ENCODE peak calls at places on chromosomes 5 and 9, in nine cellular contexts. R is lower leg skin, W is lower lobe of right lung, I is GM23338, K is AG04450, J is endothelial cell of umbilical vein, O is heart right ventricle, L is fibroblast of lung, C is AG04449. H is an unnamed sample.

GRCh38 chr5:150637245-150638052 is 3.0 kb upstream of the SYNPO start:
- DNase-seq in R (no peak), W (no peak), I (peak; percentile 76), K (peak; percentile 75), J (peak; percentile 92), O (no peak), L (peak; percentile 83), C (no peak), H (no peak)

GRCh38 chr5:58012801-58013315 is 447.0 kb downstream of the PLK2 start:
- DNase-seq in R (no peak), W (no peak), I (no peak), K (no peak), J (peak; percentile 0), O (no peak), L (no peak), C (no peak), H (no peak)

GRCh38 chr9:5838884-5839571 is 6.1 kb upstream of the ERMP1 start:
- DNase-seq in R (no peak), W (no peak), I (peak; percentile 58), K (no peak), J (peak; percentile 55), O (no peak), L (peak; percentile 31), C (no peak), H (no peak)

GRCh38 chr9:36603006-36603405 is 30.3 kb downstream of the MELK start:
- DNase-seq in R (no peak), W (no peak), I (no peak), K (no peak), J (no peak), O (no peak), L (peak; percentile 43), C (no peak), H (no peak)

GRCh38 chr9:132025766-132026165 is 53.9 kb downstream of the MED27 start:
- DNase-seq in R (no peak), W (no peak), I (no peak), K (no peak), J (no peak), O (no peak), L (no peak), C (no peak), H (no peak)

GRCh38 chr5:173794901-173795416 is 93.2 kb upstream of the CPEB4 start:
- DNase-seq in R (peak; percentile 78), W (no peak), I (no peak), K (no peak), J (no peak), O (no peak), L (no peak), C (no peak), H (no peak)

GRCh38 chr5:1112596-1113331 is 901 bp upstream of the SLC12A7 start:
- DNase-seq in R (no peak), W (no peak), I (no peak), K (no peak), J (no peak), O (no peak), L (no peak), C (no peak), H (no peak)

GRCh38 chr9:77750284-77750683 is 102.2 kb upstream of the GNA14 start:
- DNase-seq in R (no peak), W (no peak), I (no peak), K (no peak), J (peak; percentile 70), O (no peak), L (peak; percentile 30), C (no peak), H (no peak)

GRCh38 chr9:108512426-108513173 is 343.2 kb downstream of the ACTL7B start:
- DNase-seq in R (no peak), W (no peak), I (peak; percentile 52), K (no peak), J (no peak), O (no peak), L (no peak), C (no peak), H (no peak)

GRCh38 chr5:172725273-172725672 is 45.7 kb downstream of the DUSP1 start:
- DNase-seq in R (no peak), W (no peak), I (no peak), K (no peak), J (no peak), O (no peak), L (no peak), C (no peak), H (no peak)

GRCh38 chr9:128422783-128423150 is 2.1 kb downstream of the CERCAM start:
- DNase-seq in R (no peak), W (no peak), I (no peak), K (no peak), J (no peak), O (no peak), L (no peak), C (no peak), H (no peak)

GRCh38 chr5:124544366-124545055 is 201.9 kb downstream of the ZNF608 start:
- DNase-seq in R (no peak), W (no peak), I (no peak), K (no peak), J (no peak), O (no peak), L (no peak), C (no peak), H (no peak)

GRCh38 chr9:21104787-21105186 is 27.0 kb upstream of the IFNB1 start:
- DNase-seq in R (no peak), W (no peak), I (no peak), K (no peak), J (no peak), O (no peak), L (no peak), C (no peak), H (no peak)

GRCh38 chr5:80181618-80182211 is 74.1 kb downstream of the SERINC5 start:
- DNase-seq in R (no peak), W (peak; percentile 77), I (no peak), K (no peak), J (no peak), O (no peak), L (no peak), C (no peak), H (no peak)

GRCh38 chr9:21936161-21936560 is 58.0 kb downstream of the CDKN2A start:
- DNase-seq in R (no peak), W (no peak), I (no peak), K (no peak), J (no peak), O (no peak), L (no peak), C (no peak), H (no peak)

GRCh38 chr5:143279698-143280097 is 123.8 kb downstream of the NR3C1 start:
- DNase-seq in R (no peak), W (no peak), I (peak; percentile 84), K (peak; percentile 29), J (no peak), O (no peak), L (no peak), C (no peak), H (no peak)

DNA sequence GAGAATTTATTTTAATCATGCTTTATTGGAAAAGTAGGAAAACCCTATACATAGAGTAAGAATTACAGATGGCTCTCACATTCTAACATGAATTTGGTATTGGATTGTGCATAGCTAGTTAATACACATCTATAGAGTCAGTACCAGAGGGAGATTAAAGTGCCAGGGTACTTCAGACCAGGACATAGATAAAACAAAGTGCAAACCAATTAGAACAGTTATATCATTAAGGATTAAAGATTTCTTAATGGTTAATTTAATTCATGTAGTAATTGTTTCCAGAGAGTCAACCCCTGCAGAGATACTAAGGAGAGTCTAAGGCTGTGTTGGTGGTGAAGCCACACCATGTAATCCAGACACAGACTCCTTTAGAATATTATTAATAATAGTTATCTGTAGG is 8.8 kb downstream of the ISOC1 start:
- DNase-seq in R (no peak), W (no peak), I (no peak), K (no peak), J (no peak), O (no peak), L (no peak), C (no peak), H (no peak)
- H3K4me3 ChIP-seq in R (no peak overlapping the region), W (no peak overlapping the region), I (no peak overlapping the region), K (no peak overlapping the region), J (no peak overlapping the region), O (no peak overlapping the region), L (no peak overlapping the region), C (no peak overlapping the region), H (no peak overlapping the region)

GRCh38 chr9:34204011-34204635 is 25.3 kb downstream of the UBAP1 start:
- DNase-seq in R (no peak), W (no peak), I (no peak), K (no peak), J (no peak), O (no peak), L (peak; percentile 47), C (no peak), H (no peak)

GRCh38 chr9:34211395-34211794 is 32.6 kb downstream of the UBAP1 start:
- DNase-seq in R (no peak), W (no peak), I (no peak), K (no peak), J (no peak), O (no peak), L (no peak), C (no peak), H (no peak)

GRCh38 chr9:34203275-34204010 is 24.6 kb downstream of the UBAP1 start:
- DNase-seq in R (no peak), W (no peak), I (no peak), K (no peak), J (no peak), O (no peak), L (peak; percentile 57), C (no peak), H (no peak)

GRCh38 chr9:34206561-34206960 is 27.7 kb downstream of the UBAP1 start:
- DNase-seq in R (no peak), W (no peak), I (no peak), K (no peak), J (no peak), O (no peak), L (no peak), C (no peak), H (no peak)
- TF ChIP-seq CTCF in R (no peak), W (no peak), I (no peak), K (no peak), J (no peak), O (no peak), L (no peak), C (no peak), H (no peak)

DNA sequence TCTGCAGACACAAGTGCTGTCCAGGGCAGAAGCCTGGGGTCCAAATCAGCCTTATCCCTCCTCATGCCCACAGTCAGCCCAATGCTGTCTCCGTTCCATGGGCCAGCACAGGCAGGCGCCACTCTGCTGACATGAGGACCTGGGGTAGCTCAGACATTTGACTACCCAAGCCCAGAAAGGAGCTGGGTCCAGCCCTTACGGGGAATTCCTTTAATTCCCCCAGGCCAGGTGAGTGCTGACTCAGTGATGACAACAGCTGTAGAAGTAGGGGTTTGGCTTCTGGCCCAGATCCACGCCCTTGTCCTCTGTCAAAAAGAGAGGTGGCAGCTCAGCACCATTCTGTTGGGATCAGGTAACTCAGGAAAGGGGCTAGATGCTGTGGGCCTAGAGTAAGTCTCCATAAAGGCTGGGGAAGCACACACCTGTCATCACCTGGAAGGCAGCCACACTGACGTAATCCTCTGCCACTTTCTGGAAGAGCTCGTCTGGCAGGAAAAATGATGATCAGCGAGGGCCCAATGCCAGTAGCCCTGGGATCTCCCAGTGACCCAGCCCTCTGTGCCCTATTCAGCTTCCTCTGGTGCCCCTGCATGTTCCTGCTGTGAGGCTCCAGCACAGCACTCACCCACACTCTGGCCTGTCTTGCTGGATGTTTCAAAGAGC is 1.9 kb downstream of the RAB24 start:
- DNase-seq in R (peak; percentile 92), W (peak; percentile 61), I (no peak), K (no peak), J (no peak), O (no peak), L (no peak), C (no peak), H (no peak)
- H3K4me3 ChIP-seq in R (no peak overlapping the region), W (peak overlapping the region; percentile 100), I (peak overlapping the region; percentile 99), K (no peak overlapping the region), J (no peak overlapping the region), O (no peak overlapping the region), L (peak overlapping the region; percentile 95), C (no peak overlapping the region), H (no peak overlapping the region)

GRCh38 chr5:177317959-177318377 is 6.3 kb upstream of the MXD3 start:
- DNase-seq in R (peak; percentile 94), W (peak; percentile 77), I (peak; percentile 87), K (peak; percentile 63), J (peak; percentile 82), O (peak; percentile 70), L (peak; percentile 85), C (peak; percentile 38), H (peak; percentile 66)
- TF ChIP-seq CTCF in R (peak; percentile 41), W (peak; percentile 87), I (peak; percentile 95), K (peak; percentile 93), J (peak; percentile 93), O (peak; percentile 72), L (peak; percentile 94), C (peak; percentile 78), H (peak; percentile 79)